ENCODE peak calls at places on chromosomes 1 and 21, in seven cellular contexts. D, O, W, V, P, A and I are unnamed samples.

GRCh38 chr21:46438241-46438640 is 20.4 kb upstream of the DIP2A start:
- DNase-seq in D (no peak), O (no peak), V (no peak), W (no peak), A (no peak), P (no peak), I (no peak)

GRCh38 chr1:21552715-21553114 is 43.5 kb downstream of the ALPL start:
- DNase-seq in P (no peak), O (no peak), V (no peak), W (no peak), D (no peak), A (no peak), I (no peak)

GRCh38 chr1:6638226-6638625 is 13.6 kb downstream of the THAP3 start:
- DNase-seq in V (no peak), A (no peak), O (peak), P (peak), W (no peak), D (no peak), I (no peak)

GRCh38 chr1:119253366-119253765 is 112.9 kb upstream of the WARS2 start:
- DNase-seq in O (no peak), W (no peak), V (no peak), D (no peak), P (no peak), A (no peak), I (no peak)

GRCh38 chr1:111833334-111833733 is 77.6 kb downstream of the DDX20 start:
- DNase-seq in O (no peak), W (peak), V (no peak), P (no peak), A (no peak), D (no peak), I (no peak)

GRCh38 chr1:226654508-226655124 is 84.5 kb downstream of the ITPKB start:
- DNase-seq in A (no peak), W (no peak), V (no peak), P (no peak), O (no peak), D (no peak), I (no peak)

GRCh38 chr1:44619261-44619900 is 54.9 kb downstream of the TMEM53 start:
- DNase-seq in O (no peak), A (no peak), D (no peak), W (no peak), P (no peak), V (no peak), I (no peak)

GRCh38 chr1:74584185-74584584 is 71.8 kb upstream of the LRRC53 start:
- DNase-seq in O (no peak), P (no peak), V (no peak), A (no peak), D (no peak), W (no peak), I (no peak)

GRCh38 chr1:198462365-198463025 is 78.0 kb downstream of the ATP6V1G3 start:
- DNase-seq in D (no peak), A (no peak), P (no peak), W (no peak), V (no peak), O (no peak), I (no peak)

GRCh38 chr1:186643600-186643999 is 36.6 kb downstream of the PTGS2 start:
- DNase-seq in V (no peak), W (no peak), D (no peak), O (no peak), P (no peak), A (no peak), I (no peak)

GRCh38 chr1:91949356-91949699 is at the start of gene BRDT:
- DNase-seq in A (no peak), W (no peak), O (no peak), D (no peak), V (no peak), P (no peak), I (no peak)

GRCh38 chr1:197814306-197814705 is 39.0 kb upstream of the DENND1B start:
- DNase-seq in W (no peak), D (no peak), P (no peak), O (no peak), V (no peak), A (no peak), I (no peak)

GRCh38 chr1:41683681-41684500 is 199.4 kb upstream of the EDN2 start:
- DNase-seq in W (no peak), A (no peak), P (no peak), D (no peak), O (no peak), V (no peak), I (no peak)

GRCh38 chr1:150561830-150562367 is 12.7 kb downstream of the ADAMTSL4 start:
- DNase-seq in W (peak), A (peak), D (no peak), P (peak), V (peak), O (peak), I (peak)

DNA sequence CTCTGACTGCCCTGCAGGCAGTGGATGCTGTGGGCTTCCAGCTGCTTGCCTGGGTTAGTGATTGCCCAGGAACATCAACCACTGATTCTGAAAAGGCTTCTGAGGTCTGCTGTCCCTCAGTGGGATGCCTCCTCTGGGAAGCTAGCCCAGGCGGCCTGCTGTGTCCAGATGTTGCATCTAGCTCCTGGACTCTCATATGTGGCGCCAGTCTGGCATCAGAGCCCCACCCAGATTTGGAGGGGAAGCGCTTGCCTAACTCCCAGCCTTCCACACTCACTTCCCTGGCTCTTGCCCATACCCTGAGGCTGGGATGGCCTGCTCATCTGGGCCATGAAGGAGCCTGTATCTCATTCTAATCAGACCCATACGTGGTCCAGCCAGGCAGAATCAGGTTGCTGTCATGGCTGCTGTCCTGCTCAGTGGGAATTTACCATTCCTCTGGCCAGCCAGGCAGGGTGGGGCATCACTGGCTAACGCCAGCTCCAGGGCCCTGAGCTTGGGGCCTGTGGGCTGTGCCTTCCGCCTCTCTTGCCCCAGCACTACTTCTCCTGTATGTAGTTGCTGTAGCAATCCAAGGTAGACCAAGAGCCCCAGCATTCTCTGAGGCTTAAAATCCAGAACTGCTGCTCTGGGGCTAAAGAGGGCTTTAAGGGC is 4.1 kb downstream of the CSF1 start:
- DNase-seq in D (no peak), P (no peak), O (no peak), V (no peak), W (no peak), A (no peak), I (no peak)
- H3K27ac ChIP-seq in D (peak), P (no peak), O (no peak), V (no peak), W (no peak), A (no peak), I (peak)

GRCh38 chr1:58391056-58391455 is 155.5 kb downstream of the OMA1 start:
- DNase-seq in A (no peak), O (no peak), W (no peak), V (no peak), D (no peak), P (no peak), I (no peak)
- H3K27ac ChIP-seq in A (no peak), O (no peak), W (no peak), V (no peak), D (no peak), P (no peak), I (no peak)

GRCh38 chr21:37916795-37917142 is 512 bp upstream of the KCNJ6 start:
- DNase-seq in O (no peak), V (no peak), P (no peak), A (no peak), W (peak), D (no peak), I (no peak)
- H3K27ac ChIP-seq in O (no peak), V (no peak), P (no peak), A (no peak), W (no peak), D (no peak), I (no peak)

GRCh38 chr1:28885982-28886730 is 28.2 kb upstream of the EPB41 start:
- DNase-seq in P (no peak), D (no peak), O (no peak), A (no peak), W (no peak), V (no peak), I (no peak)

GRCh38 chr1:28882009-28882628 is 32.2 kb upstream of the EPB41 start:
- DNase-seq in O (peak), D (peak), P (peak), W (peak), A (peak), V (peak), I (no peak)

GRCh38 chr1:28885472-28885877 is 28.9 kb upstream of the EPB41 start:
- DNase-seq in V (no peak), W (no peak), A (no peak), D (no peak), O (no peak), P (no peak), I (no peak)

GRCh38 chr1:28886731-28887417 is 27.5 kb upstream of the EPB41 start:
- DNase-seq in V (peak), O (peak), P (peak), A (peak), D (no peak), W (peak), I (peak)

DNA sequence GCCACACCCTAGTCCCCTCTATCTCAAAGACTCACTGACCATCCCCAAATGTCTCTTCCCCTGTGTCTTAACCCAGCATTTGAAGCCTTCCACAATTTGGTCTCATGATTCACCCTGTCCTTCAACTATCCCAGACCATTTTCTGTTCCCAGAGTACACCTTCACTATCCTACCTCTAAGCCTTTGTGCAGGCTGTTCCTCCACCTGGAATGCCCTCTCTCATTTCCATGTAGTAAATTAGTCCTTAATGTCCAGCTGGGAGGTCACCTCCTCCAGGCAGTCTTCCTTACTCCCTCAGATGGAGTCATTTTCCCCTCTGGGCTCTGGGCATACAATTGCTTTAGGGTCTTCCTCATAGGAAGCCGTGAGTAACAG is 31.1 kb upstream of the EPB41 start:
- DNase-seq in P (no peak), W (no peak), V (no peak), D (no peak), A (no peak), O (no peak), I (no peak)
- H3K27ac ChIP-seq in P (no peak), W (no peak), V (no peak), D (no peak), A (no peak), O (no peak), I (no peak)

DNA sequence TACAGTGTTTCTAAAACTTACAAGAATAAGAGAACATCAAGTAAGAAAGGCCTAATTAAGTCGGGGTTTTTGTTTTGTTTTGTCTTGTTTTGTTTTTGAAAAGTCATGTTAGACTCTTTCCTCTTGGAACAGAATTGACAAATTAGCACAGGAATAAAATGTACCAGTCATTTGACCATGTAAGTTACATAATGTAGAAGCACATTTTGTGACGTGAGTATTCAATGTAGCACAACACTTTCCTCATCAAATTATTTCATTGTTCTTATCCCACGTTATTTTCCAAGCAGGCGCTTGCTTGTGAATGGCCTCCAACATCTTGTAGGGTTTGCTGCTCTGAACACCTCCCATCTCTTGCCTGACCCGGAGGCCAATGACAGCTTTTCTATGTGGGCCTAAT is 34.7 kb upstream of the DNASE2B start:
- DNase-seq in W (no peak), P (no peak), V (no peak), O (no peak), D (no peak), A (no peak), I (no peak)
- H3K27ac ChIP-seq in W (no peak), P (no peak), V (peak), O (no peak), D (no peak), A (no peak), I (peak)

DNA sequence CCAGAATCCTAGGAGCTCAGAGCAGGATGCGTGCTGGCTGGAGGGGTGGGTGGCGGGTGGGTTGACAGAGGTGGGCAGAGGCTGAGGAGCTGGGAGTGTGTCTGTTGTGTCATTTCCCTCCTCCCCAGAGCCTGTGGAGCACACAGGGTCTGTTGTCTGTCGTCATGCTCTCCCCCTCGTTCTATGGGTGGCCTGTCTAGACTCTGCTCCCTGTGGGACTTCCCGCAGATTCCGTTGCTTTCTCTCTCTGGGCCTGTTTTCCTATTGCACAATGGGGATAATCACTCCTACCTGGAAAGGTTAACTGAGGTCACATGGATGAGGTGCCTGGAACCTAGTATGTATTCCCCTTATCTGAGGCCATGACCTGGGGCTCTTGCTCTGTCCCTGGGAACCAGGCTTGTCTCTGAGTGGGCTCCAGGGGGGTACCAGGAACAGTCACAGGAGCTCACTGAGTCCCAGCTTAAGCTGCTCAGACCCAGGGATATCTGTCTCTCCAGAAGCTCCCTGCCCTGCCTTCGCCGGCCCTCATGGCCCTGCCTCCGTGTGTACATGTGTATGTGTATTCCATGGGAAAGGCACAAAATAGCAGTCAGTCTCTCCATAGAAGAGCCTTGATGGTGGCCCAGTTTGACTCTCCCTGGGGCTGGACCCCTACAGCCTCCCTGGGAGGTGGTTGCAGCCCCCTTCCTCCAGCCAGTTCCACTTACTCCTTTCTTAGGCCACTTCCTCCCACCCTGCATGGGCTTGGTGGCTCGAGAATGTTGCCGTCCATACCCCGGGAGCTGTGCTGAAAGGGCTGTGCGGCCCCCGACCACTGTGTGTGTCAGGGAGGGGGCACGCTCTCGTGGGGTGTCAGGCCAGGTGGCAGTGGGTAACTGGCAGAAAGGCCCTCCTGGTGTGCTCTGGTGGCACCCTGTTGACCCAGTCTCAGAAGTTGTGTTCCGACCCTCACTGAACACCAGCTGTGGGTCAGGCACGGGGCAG is 17.9 kb downstream of the PTPRF start:
- DNase-seq in O (peak), P (peak), W (peak), A (no peak), D (no peak), V (no peak), I (no peak)
- H3K27ac ChIP-seq in O (peak), P (peak), W (peak), A (no peak), D (no peak), V (no peak), I (peak)

DNA sequence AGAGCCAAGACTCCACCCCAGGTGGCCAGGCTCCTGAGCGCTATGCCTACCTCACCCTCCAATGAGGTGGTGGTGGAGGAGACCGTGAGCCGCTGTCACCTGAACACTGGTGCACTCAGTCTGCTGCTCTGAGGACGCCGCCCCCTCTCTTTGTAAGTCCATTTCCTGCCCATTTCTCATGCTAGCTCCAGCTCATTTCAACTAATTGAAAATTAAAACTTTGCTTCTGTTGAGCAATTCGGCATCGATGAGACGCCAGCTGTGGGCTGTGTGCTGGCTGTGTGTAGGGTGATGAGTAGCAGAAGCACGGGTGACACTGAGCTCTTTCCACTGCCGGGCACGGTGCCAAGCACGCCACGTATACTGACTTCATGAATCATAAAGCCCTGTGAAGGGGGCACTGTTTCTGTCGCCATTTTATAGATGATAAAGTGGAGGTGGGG is 11.2 kb downstream of the TNFRSF1B start:
- DNase-seq in A (peak), W (peak), P (peak), V (peak), O (peak), D (no peak), I (no peak)
- H3K27ac ChIP-seq in A (peak), W (peak), P (peak), V (peak), O (no peak), D (no peak), I (peak)

DNA sequence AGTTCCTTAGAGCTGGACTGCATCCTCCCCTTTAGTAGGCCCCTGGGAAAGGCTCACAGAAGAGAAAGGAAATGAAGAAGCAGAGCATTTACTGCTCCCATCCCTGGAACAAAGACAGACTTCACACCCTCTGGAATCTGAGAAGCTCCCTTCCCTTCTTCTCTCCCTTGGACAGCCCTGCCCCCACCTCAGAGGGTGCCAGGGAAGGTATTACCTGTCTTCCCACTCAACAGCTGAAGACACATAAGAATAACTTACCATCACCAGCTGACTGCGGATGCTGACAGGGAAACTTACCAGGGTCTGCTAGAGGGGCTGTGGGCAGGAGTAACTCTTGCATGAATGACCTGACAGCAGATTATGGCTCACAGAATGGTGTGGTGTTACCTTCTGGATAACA is 14.1 kb upstream of the FAAH start:
- DNase-seq in A (no peak), W (no peak), V (no peak), D (no peak), O (no peak), P (no peak), I (no peak)
- H3K27ac ChIP-seq in A (no peak), W (no peak), V (no peak), D (no peak), O (no peak), P (no peak), I (no peak)

GRCh38 chr21:33761104-33762036 is 119.1 kb downstream of the ITSN1 start:
- DNase-seq in V (no peak), D (peak), A (no peak), O (no peak), W (peak), P (no peak), I (no peak)
- H3K27ac ChIP-seq in V (no peak), D (no peak), A (no peak), O (no peak), W (peak), P (peak), I (peak)

DNA sequence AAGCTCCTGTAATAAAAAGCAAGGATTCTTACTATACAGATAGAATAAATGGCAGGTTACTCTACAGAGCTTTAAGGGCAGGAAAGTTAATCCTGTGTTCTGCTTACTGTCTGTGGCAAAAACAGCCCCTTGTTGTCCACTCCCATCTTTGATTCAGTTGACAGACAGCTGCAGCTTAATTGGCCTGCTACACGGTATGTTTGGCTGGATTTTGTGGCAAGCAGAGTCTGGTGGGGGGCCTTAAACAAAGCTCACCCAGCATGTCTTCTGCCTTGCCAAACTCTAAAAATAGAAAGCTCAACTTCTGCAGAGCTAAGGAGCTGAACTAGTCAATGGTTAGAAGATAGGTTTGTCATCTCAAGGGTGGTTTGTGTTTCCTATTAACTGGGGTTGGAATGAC is 407.2 kb downstream of the HLX start:
- DNase-seq in O (no peak), D (no peak), W (no peak), A (no peak), P (no peak), V (no peak), I (no peak)
- H3K27ac ChIP-seq in O (no peak), D (no peak), W (no peak), A (no peak), P (no peak), V (no peak), I (no peak)